ENCODE peak calls at places on chromosome 19, in eight cellular contexts. One of them, this sample, is unnamed.

GRCh38 chr19:3680939-3681338 is 19.3 kb downstream of the PIP5K1C start:
- DNase-seq in NCI-H1092: no peak
- DNase-seq in HEK293T: no peak
- DNase-seq in RWPE1: no peak
- DNase-seq in ureter: no peak
- DNase-seq in fibroblast of lung: no peak
- DNase-seq in HT1080: no peak
- DNase-seq in activated naive CD8-positive, alpha-beta T cell treated with anti-CD3 and anti-CD28 coated beads, Interleukin-2, amount 50 U/mL, for 24 hours: no peak
- DNase-seq in this sample: no peak

GRCh38 chr19:376111-376470 is 31.5 kb upstream of the MIER2 start:
- DNase-seq in HT1080: no peak
- DNase-seq in RWPE1: no peak
- DNase-seq in activated naive CD8-positive, alpha-beta T cell treated with anti-CD3 and anti-CD28 coated beads, Interleukin-2, amount 50 U/mL, for 24 hours: no peak
- DNase-seq in ureter: no peak
- DNase-seq in NCI-H1092: no peak
- DNase-seq in fibroblast of lung: no peak
- DNase-seq in HEK293T: no peak
- DNase-seq in this sample: no peak

GRCh38 chr19:36236946-36237310 is 22.0 kb downstream of the ZNF146 start:
- DNase-seq in RWPE1: no peak
- DNase-seq in HT1080: no peak
- DNase-seq in ureter: no peak
- DNase-seq in NCI-H1092: no peak
- DNase-seq in HEK293T: no peak
- DNase-seq in fibroblast of lung: no peak
- DNase-seq in activated naive CD8-positive, alpha-beta T cell treated with anti-CD3 and anti-CD28 coated beads, Interleukin-2, amount 50 U/mL, for 24 hours: no peak
- DNase-seq in this sample: no peak

GRCh38 chr19:29943615-29944014 is 1.6 kb downstream of the URI1 start:
- DNase-seq in RWPE1: no peak
- DNase-seq in activated naive CD8-positive, alpha-beta T cell treated with anti-CD3 and anti-CD28 coated beads, Interleukin-2, amount 50 U/mL, for 24 hours: no peak
- DNase-seq in fibroblast of lung: no peak
- DNase-seq in NCI-H1092: no peak
- DNase-seq in ureter: no peak
- DNase-seq in HEK293T: no peak
- DNase-seq in HT1080: no peak
- DNase-seq in this sample: no peak

GRCh38 chr19:3360494-3361383 is 5.6 kb upstream of the NFIC start:
- DNase-seq in ureter: peak; percentile 81
- DNase-seq in HT1080: no peak
- DNase-seq in fibroblast of lung: no peak
- DNase-seq in activated naive CD8-positive, alpha-beta T cell treated with anti-CD3 and anti-CD28 coated beads, Interleukin-2, amount 50 U/mL, for 24 hours: peak; percentile 80
- DNase-seq in RWPE1: no peak
- DNase-seq in NCI-H1092: no peak
- DNase-seq in HEK293T: no peak
- DNase-seq in this sample: peak; percentile 74

GRCh38 chr19:48445256-48445605 is 552 bp upstream of the GRWD1 start:
- DNase-seq in NCI-H1092: peak; percentile 57
- DNase-seq in fibroblast of lung: peak; percentile 95
- DNase-seq in RWPE1: peak; percentile 91
- DNase-seq in HT1080: peak; percentile 90
- DNase-seq in ureter: no peak
- DNase-seq in HEK293T: peak; percentile 63
- DNase-seq in activated naive CD8-positive, alpha-beta T cell treated with anti-CD3 and anti-CD28 coated beads, Interleukin-2, amount 50 U/mL, for 24 hours: no peak
- DNase-seq in this sample: no peak

GRCh38 chr19:11781295-11782057 is 14.7 kb downstream of the ZNF441 start:
- DNase-seq in NCI-H1092: no peak
- DNase-seq in HT1080: no peak
- DNase-seq in activated naive CD8-positive, alpha-beta T cell treated with anti-CD3 and anti-CD28 coated beads, Interleukin-2, amount 50 U/mL, for 24 hours: no peak
- DNase-seq in ureter: no peak
- DNase-seq in fibroblast of lung: peak; percentile 23
- DNase-seq in HEK293T: no peak
- DNase-seq in RWPE1: no peak
- DNase-seq in this sample: no peak

GRCh38 chr19:31338069-31338767 is 11.0 kb downstream of the TSHZ3 start:
- DNase-seq in HT1080: no peak
- DNase-seq in fibroblast of lung: peak; percentile 88
- DNase-seq in NCI-H1092: no peak
- DNase-seq in activated naive CD8-positive, alpha-beta T cell treated with anti-CD3 and anti-CD28 coated beads, Interleukin-2, amount 50 U/mL, for 24 hours: no peak
- DNase-seq in RWPE1: no peak
- DNase-seq in HEK293T: peak; percentile 72
- DNase-seq in ureter: no peak
- DNase-seq in this sample: peak; percentile 66

GRCh38 chr19:16445238-16446107 is 26.3 kb downstream of the EPS15L1 start:
- DNase-seq in fibroblast of lung: peak; percentile 18
- DNase-seq in RWPE1: no peak
- DNase-seq in activated naive CD8-positive, alpha-beta T cell treated with anti-CD3 and anti-CD28 coated beads, Interleukin-2, amount 50 U/mL, for 24 hours: peak; percentile 31
- DNase-seq in HEK293T: no peak
- DNase-seq in NCI-H1092: no peak
- DNase-seq in HT1080: peak; percentile 78
- DNase-seq in ureter: no peak
- DNase-seq in this sample: no peak

GRCh38 chr19:10317857-10318462 is 2.1 kb upstream of the FDX2 start:
- DNase-seq in HEK293T: no peak
- DNase-seq in HT1080: no peak
- DNase-seq in fibroblast of lung: no peak
- DNase-seq in ureter: no peak
- DNase-seq in RWPE1: no peak
- DNase-seq in NCI-H1092: no peak
- DNase-seq in activated naive CD8-positive, alpha-beta T cell treated with anti-CD3 and anti-CD28 coated beads, Interleukin-2, amount 50 U/mL, for 24 hours: no peak
- DNase-seq in this sample: no peak

GRCh38 chr19:15652559-15653278 is 12.0 kb downstream of the CYP4F3 start:
- DNase-seq in NCI-H1092: no peak
- DNase-seq in activated naive CD8-positive, alpha-beta T cell treated with anti-CD3 and anti-CD28 coated beads, Interleukin-2, amount 50 U/mL, for 24 hours: no peak
- DNase-seq in HT1080: no peak
- DNase-seq in RWPE1: no peak
- DNase-seq in HEK293T: no peak
- DNase-seq in ureter: no peak
- DNase-seq in fibroblast of lung: no peak
- DNase-seq in this sample: no peak

This sample was measured in left cardiac atrium.